ENCODE peak calls at places on chromosomes 16 and 17, in six cellular contexts. L, X, K, I, B and M are unnamed samples.

GRCh38 chr17:17088104-17088485 is 45.8 kb downstream of the MPRIP start:
- DNase-seq in L (no peak), X (no peak), K (no peak), I (no peak), B (no peak), M (no peak)

GRCh38 chr16:57304169-57305061 is 19.9 kb upstream of the PLLP start:
- DNase-seq in L (no peak), X (no peak), K (no peak), I (no peak), B (no peak), M (no peak)

GRCh38 chr17:18004901-18005305 is 32.2 kb downstream of the DRC3 start:
- DNase-seq in L (no peak), X (no peak), K (no peak), I (no peak), B (no peak), M (no peak)

GRCh38 chr16:49727611-49728010 is 128.3 kb downstream of the ZNF423 start:
- DNase-seq in L (no peak), X (no peak), K (no peak), I (no peak), B (no peak), M (no peak)

GRCh38 chr17:18257268-18257681 is 1.3 kb downstream of the FLII start:
- DNase-seq in L (no peak), X (no peak), K (no peak), I (no peak), B (no peak), M (no peak)

GRCh38 chr17:2123467-2124251 is 68.8 kb downstream of the HIC1 start:
- DNase-seq in L (peak), X (no peak), K (peak), I (no peak), B (peak), M (peak)

GRCh38 chr17:80192268-80192667 is 22.4 kb downstream of the CARD14 start:
- DNase-seq in L (peak), X (no peak), K (no peak), I (no peak), B (no peak), M (no peak)

GRCh38 chr17:17943281-17943984 is 28.8 kb downstream of the TOM1L2 start:
- DNase-seq in L (no peak), X (no peak), K (no peak), I (no peak), B (no peak), M (peak)

GRCh38 chr17:58340623-58340876 is 11.5 kb downstream of the SUPT4H1 start:
- DNase-seq in L (no peak), X (no peak), K (no peak), I (no peak), B (no peak), M (no peak)

GRCh38 chr17:17836818-17837379 is at the start of gene SREBF1:
- DNase-seq in L (no peak), X (peak), K (peak), I (peak), B (no peak), M (peak)

GRCh38 chr17:1769826-1770477 is 8.1 kb downstream of the SERPINF1 start:
- DNase-seq in L (no peak), X (no peak), K (no peak), I (no peak), B (no peak), M (peak)

GRCh38 chr17:40996829-40997228 is 2.9 kb upstream of the KRTAP3-3 start:
- DNase-seq in L (no peak), X (no peak), K (no peak), I (no peak), B (no peak), M (no peak)

GRCh38 chr17:16131593-16131992 is 83.7 kb downstream of the NCOR1 start:
- DNase-seq in L (no peak), X (no peak), K (no peak), I (no peak), B (no peak), M (no peak)

GRCh38 chr17:62892870-62893338 is 73.1 kb upstream of the TANC2 start:
- DNase-seq in L (no peak), X (no peak), K (peak), I (no peak), B (peak), M (peak)

GRCh38 chr17:50034504-50035364 is 21.2 kb upstream of the ITGA3 start:
- DNase-seq in L (no peak), X (no peak), K (no peak), I (no peak), B (no peak), M (no peak)

GRCh38 chr17:32102697-32103096 is 39.6 kb upstream of the RHOT1 start:
- DNase-seq in L (no peak), X (no peak), K (no peak), I (no peak), B (peak), M (no peak)

GRCh38 chr17:39139137-39139516 is 12.3 kb downstream of the PLXDC1 start:
- DNase-seq in L (no peak), X (no peak), K (peak), I (no peak), B (peak), M (no peak)

GRCh38 chr17:48023408-48024148 is 14.0 kb downstream of the COPZ2 start:
- DNase-seq in L (peak), X (peak), K (peak), I (no peak), B (peak), M (peak)

GRCh38 chr17:4043862-4044261 is 79.6 kb upstream of the ATP2A3 start:
- DNase-seq in L (no peak), X (peak), K (no peak), I (no peak), B (no peak), M (no peak)

GRCh38 chr17:19016881-19017280 is 12.3 kb upstream of the FAM83G start:
- DNase-seq in L (no peak), X (no peak), K (no peak), I (no peak), B (no peak), M (no peak)

GRCh38 chr17:81907219-81908145 is 3.7 kb downstream of the PCYT2 start:
- DNase-seq in L (no peak), X (no peak), K (no peak), I (no peak), B (no peak), M (no peak)